ENCODE peak calls at places on chromosome 21, in five cellular contexts. U is neural progenitor cell, J is pancreas, K is mammary epithelial cell, G is IMR-90. F is an unnamed sample.

GRCh38 chr21:33645730-33646129 is 3.4 kb downstream of the ITSN1 start:
- DNase-seq in K (no peak), U (no peak), G (no peak), J (no peak), F (no peak)

GRCh38 chr21:33265664-33266049 is 510 bp upstream of the IL10RB start:
- DNase-seq in U (peak; percentile 45), J (peak; percentile 57), G (peak; percentile 14), K (peak; percentile 37), F (no peak)

GRCh38 chr21:38760017-38760761 is 45.5 kb upstream of the ETS2 start:
- DNase-seq in J (no peak), G (peak; percentile 52), K (no peak), U (peak; percentile 72), F (no peak)

GRCh38 chr21:44425307-44425894 is 29.9 kb upstream of the LRRC3 start:
- DNase-seq in U (no peak), J (peak; percentile 11), G (no peak), K (peak; percentile 48), F (no peak)

GRCh38 chr21:39660596-39660995 is 47.9 kb downstream of the B3GALT5 start:
- DNase-seq in J (no peak), U (peak; percentile 25), G (peak; percentile 83), K (peak; percentile 27), F (no peak)

GRCh38 chr21:14533555-14534400 is 12.3 kb downstream of the SAMSN1 start:
- DNase-seq in G (no peak), U (no peak), J (no peak), K (peak; percentile 88), F (no peak)

GRCh38 chr21:37829043-37829442 is 87.2 kb downstream of the KCNJ6 start:
- DNase-seq in U (no peak), G (no peak), J (no peak), K (no peak), F (no peak)

GRCh38 chr21:25370311-25370744 is 237.0 kb downstream of the MRPL39 start:
- DNase-seq in G (peak; percentile 99), K (peak; percentile 9), J (no peak), U (no peak), F (no peak)

GRCh38 chr21:35840197-35840799 is 220.0 kb downstream of the SETD4 start:
- DNase-seq in U (peak; percentile 81), J (peak; percentile 65), G (peak; percentile 91), K (peak; percentile 59), F (no peak)

GRCh38 chr21:27725916-27726315 is 759.0 kb upstream of the ADAMTS5 start:
- DNase-seq in K (peak; percentile 1), J (no peak), U (no peak), G (peak; percentile 45), F (no peak)

GRCh38 chr21:35940074-35940927 is 120.0 kb downstream of the SETD4 start:
- DNase-seq in J (peak; percentile 38), U (peak; percentile 86), K (peak; percentile 66), G (peak; percentile 81), F (no peak)

GRCh38 chr21:43806017-43806710 is 16.8 kb downstream of the RRP1 start:
- DNase-seq in J (no peak), G (no peak), U (no peak), K (no peak), F (no peak)

GRCh38 chr21:39461419-39461818 is 9.6 kb downstream of the SH3BGR start:
- DNase-seq in U (no peak), J (no peak), G (no peak), K (no peak), F (no peak)

GRCh38 chr21:25453524-25453923 is 153.8 kb downstream of the MRPL39 start:
- DNase-seq in J (no peak), U (no peak), K (no peak), G (peak; percentile 13), F (no peak)

GRCh38 chr21:33550772-33551660 is 8.2 kb downstream of the SON start:
- DNase-seq in K (no peak), J (no peak), G (no peak), U (no peak), F (no peak)

GRCh38 chr21:38857152-38857825 is 51.6 kb downstream of the ETS2 start:
- DNase-seq in G (no peak), U (no peak), K (no peak), J (no peak), F (no peak)

GRCh38 chr21:37341254-37341960 is 25.2 kb upstream of the DYRK1A start:
- DNase-seq in K (peak; percentile 17), U (peak; percentile 22), G (peak; percentile 10), J (no peak), F (no peak)

GRCh38 chr21:34935868-34936267 is 113.2 kb downstream of the RUNX1 start:
- DNase-seq in K (no peak), J (no peak), G (no peak), U (no peak), F (no peak)

GRCh38 chr21:37687001-37687400 is 229.3 kb downstream of the KCNJ6 start:
- DNase-seq in K (no peak), U (no peak), J (no peak), G (no peak), F (no peak)

GRCh38 chr21:24894324-24894723 is 713.0 kb downstream of the MRPL39 start:
- DNase-seq in K (no peak), U (no peak), G (no peak), J (no peak), F (no peak)

GRCh38 chr21:34834852-34835501 is 166.2 kb downstream of the CLIC6 start:
- DNase-seq in K (no peak), G (no peak), U (no peak), J (no peak), F (no peak)

GRCh38 chr21:32322676-32323075 is 24.0 kb downstream of the MRAP start:
- DNase-seq in U (no peak), G (no peak), K (no peak), J (no peak), F (no peak)

GRCh38 chr21:22791986-22792560 is 1793.9 kb downstream of the NCAM2 start:
- DNase-seq in J (no peak), K (no peak), U (peak; percentile 72), G (peak; percentile 38), F (no peak)

GRCh38 chr21:25838809-25839208 is 104.0 kb downstream of the GABPA start:
- DNase-seq in G (peak; percentile 20), J (no peak), U (no peak), K (peak; percentile 32), F (no peak)

GRCh38 chr21:26099610-26100219 is 70.9 kb downstream of the APP start:
- DNase-seq in K (no peak), G (peak; percentile 70), U (no peak), J (no peak), F (no peak)

GRCh38 chr21:33394260-33394659 is 9.0 kb upstream of the IFNGR2 start:
- DNase-seq in J (peak; percentile 44), G (no peak), U (no peak), K (no peak), F (peak; percentile 57)

GRCh38 chr21:38985423-38986378 is 180.0 kb downstream of the ETS2 start:
- DNase-seq in G (peak; percentile 93), U (no peak), K (peak; percentile 93), J (peak; percentile 35), F (no peak)

GRCh38 chr21:28127390-28127789 is 865.3 kb downstream of the LTN1 start:
- DNase-seq in G (peak; percentile 7), U (no peak), J (no peak), K (no peak), F (no peak)

GRCh38 chr21:44083631-44084291 is 23.4 kb upstream of the PWP2 start:
- DNase-seq in U (no peak), K (no peak), J (no peak), G (no peak), F (no peak)

GRCh38 chr21:32094792-32095191 is 184.1 kb downstream of the MIS18A start:
- DNase-seq in J (no peak), G (peak; percentile 46), K (no peak), U (no peak), F (no peak)

GRCh38 chr21:28783641-28784185 is 209.0 kb downstream of the LTN1 start:
- DNase-seq in G (no peak), K (no peak), J (no peak), U (no peak), F (no peak)

GRCh38 chr21:33380483-33380998 is 22.7 kb upstream of the IFNGR2 start:
- DNase-seq in J (peak; percentile 82), U (no peak), K (peak; percentile 98), G (peak; percentile 96), F (peak; percentile 88)

GRCh38 chr21:37855568-37856391 is 60.5 kb downstream of the KCNJ6 start:
- DNase-seq in K (no peak), G (peak; percentile 89), U (peak; percentile 9), J (no peak), F (no peak)

GRCh38 chr21:45941338-45941710 is 40.2 kb upstream of the COL6A1 start:
- DNase-seq in J (no peak), G (no peak), U (no peak), K (no peak), F (no peak)
- H3K9me3 ChIP-seq in J (no peaks in the 10 kb centered on the region), G (peaks cover 10% of the 10 kb centered on the region), U (no peaks in the 10 kb centered on the region), K (no peaks in the 10 kb centered on the region), F (no peaks in the 10 kb centered on the region)

GRCh38 chr21:16792155-16792554 is 720.7 kb upstream of the CXADR start:
- DNase-seq in G (no peak), K (no peak), J (no peak), U (no peak), F (no peak)

GRCh38 chr21:16800536-16800935 is 712.3 kb upstream of the CXADR start:
- DNase-seq in K (no peak), G (no peak), U (no peak), J (no peak), F (no peak)

GRCh38 chr21:16794944-16795343 is 717.9 kb upstream of the CXADR start:
- DNase-seq in U (no peak), K (peak; percentile 52), G (peak; percentile 95), J (no peak), F (no peak)

GRCh38 chr21:16797530-16797929 is 715.3 kb upstream of the CXADR start:
- DNase-seq in G (no peak), K (no peak), J (no peak), U (no peak), F (no peak)
- H3K9me3 ChIP-seq in G (no peaks in the 10 kb centered on the region), K (peaks cover 19% of the 10 kb centered on the region), J (no peaks in the 10 kb centered on the region), U (no peaks in the 10 kb centered on the region), F (no peaks in the 10 kb centered on the region)

GRCh38 chr21:30444204-30444603 is 4.1 kb downstream of the KRTAP15-1 start:
- DNase-seq in U (peak; percentile 18), K (no peak), J (no peak), G (no peak), F (no peak)

GRCh38 chr21:30448514-30448913 is 8.4 kb downstream of the KRTAP15-1 start:
- DNase-seq in U (no peak), K (no peak), J (no peak), G (no peak), F (no peak)

GRCh38 chr21:30443226-30443625 is 3.2 kb downstream of the KRTAP15-1 start:
- DNase-seq in K (no peak), U (no peak), J (no peak), G (no peak), F (no peak)

GRCh38 chr21:30446969-30447368 is 6.9 kb downstream of the KRTAP15-1 start:
- DNase-seq in K (peak; percentile 35), U (no peak), J (no peak), G (no peak), F (no peak)
- H3K9me3 ChIP-seq in K (no peaks in the 10 kb centered on the region), U (no peaks in the 10 kb centered on the region), J (no peaks in the 10 kb centered on the region), G (peaks cover 6% of the 10 kb centered on the region), F (no peaks in the 10 kb centered on the region)

DNA sequence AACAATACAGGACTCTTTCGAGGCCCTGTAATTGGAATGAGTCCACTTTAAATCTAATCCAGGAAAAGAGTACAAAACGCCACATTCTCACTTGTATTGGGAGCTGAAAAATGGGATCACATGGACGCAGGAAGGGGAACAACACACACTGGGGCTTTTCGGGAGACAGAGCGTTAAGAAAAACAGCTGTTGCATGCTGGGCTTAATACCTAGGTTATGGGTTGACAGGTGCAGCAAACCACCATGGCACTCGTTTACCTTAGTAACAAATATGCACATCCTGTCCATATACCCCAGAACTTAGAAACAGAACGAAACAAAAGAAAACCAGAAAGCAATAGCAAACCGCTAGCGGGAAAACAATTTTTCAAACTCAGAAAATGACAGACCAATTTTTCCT is 1532.7 kb upstream of the TPTE start:
- DNase-seq in K (no peak), G (no peak), J (no peak), U (no peak), F (no peak)
- H3K9me3 ChIP-seq in K (peaks cover 46% of the 10 kb centered on the region), G (peaks cover 42% of the 10 kb centered on the region), J (no peaks in the 10 kb centered on the region), U (peaks cover 17% of the 10 kb centered on the region), F (no peaks in the 10 kb centered on the region)

F was measured in Peyer's patch.